ENCODE peak calls at places on chromosomes 5 and 9, in ten cellular contexts. A is heart right ventricle; V is AML-193; L is SJSA1; Z is HEK293T; D is astrocyte; J is HS-27A; X is CD4-positive, alpha-beta memory T cell; W is activated CD4-positive, alpha-beta T cell treated with anti-CD3 and anti-CD28 coated beads, Interleukin-2, amount 50 U/mL, for 1 hour; E is naive thymus-derived CD4-positive, alpha-beta T cell. U is an unnamed sample.

GRCh38 chr5:31194458-31194808 is 947 bp downstream of the CDH6 start:
- DNase-seq in A (no peak), V (no peak), L (no peak), Z (no peak), D (no peak), J (no peak), X (no peak), W (no peak), E (no peak), U (no peak)

GRCh38 chr5:97181856-97182545 is 1.0 kb downstream of the RIOK2 start:
- DNase-seq in A (no peak), V (no peak), L (no peak), Z (no peak), D (peak), J (no peak), X (no peak), W (no peak), E (no peak), U (no peak)

GRCh38 chr5:74945561-74946165 is 79.5 kb upstream of the FAM169A start:
- DNase-seq in A (no peak), V (no peak), L (no peak), Z (no peak), D (no peak), J (no peak), X (no peak), W (no peak), E (no peak), U (no peak)

GRCh38 chr5:60522299-60522915 is 177.6 kb downstream of the DEPDC1B start:
- DNase-seq in A (no peak), V (no peak), L (no peak), Z (no peak), D (peak), J (no peak), X (no peak), W (no peak), E (no peak), U (no peak)

GRCh38 chr9:105050296-105050695 is 122.3 kb upstream of the ABCA1 start:
- DNase-seq in A (no peak), V (no peak), L (no peak), Z (no peak), D (peak), J (no peak), X (no peak), W (no peak), E (no peak), U (no peak)

GRCh38 chr5:57225553-57225952 is 51.7 kb downstream of the GPBP1 start:
- DNase-seq in A (no peak), V (no peak), L (no peak), Z (no peak), D (no peak), J (no peak), X (no peak), W (no peak), E (no peak), U (no peak)

GRCh38 chr9:33778700-33779351 is 16.5 kb upstream of the PRSS3 start:
- DNase-seq in A (no peak), V (peak), L (no peak), Z (peak), D (peak), J (peak), X (peak), W (peak), E (peak), U (no peak)

GRCh38 chr5:137254695-137255094 is 244.4 kb downstream of the SPOCK1 start:
- DNase-seq in A (no peak), V (no peak), L (no peak), Z (no peak), D (no peak), J (no peak), X (no peak), W (no peak), E (no peak), U (no peak)

GRCh38 chr9:79001012-79001411 is 570.8 kb upstream of the TLE4 start:
- DNase-seq in A (no peak), V (no peak), L (no peak), Z (no peak), D (no peak), J (no peak), X (no peak), W (no peak), E (no peak), U (no peak)

GRCh38 chr9:36152741-36153438 is 16.3 kb upstream of the CCIN start:
- DNase-seq in A (no peak), V (no peak), L (no peak), Z (no peak), D (no peak), J (no peak), X (no peak), W (no peak), E (no peak), U (no peak)

GRCh38 chr5:76529464-76530344 is 93.5 kb downstream of the F2RL2 start:
- DNase-seq in A (no peak), V (no peak), L (no peak), Z (no peak), D (no peak), J (no peak), X (no peak), W (no peak), E (no peak), U (no peak)

GRCh38 chr5:23332650-23333251 is 174.7 kb upstream of the PRDM9 start:
- DNase-seq in A (no peak), V (no peak), L (no peak), Z (peak), D (no peak), J (no peak), X (no peak), W (no peak), E (no peak), U (no peak)

GRCh38 chr5:155530046-155530445 is 516.5 kb downstream of the KIF4B start:
- DNase-seq in A (no peak), V (no peak), L (no peak), Z (no peak), D (peak), J (no peak), X (no peak), W (no peak), E (no peak), U (peak)

GRCh38 chr9:114472765-114473446 is 32.4 kb downstream of the WHRN start:
- DNase-seq in A (no peak), V (no peak), L (no peak), Z (no peak), D (no peak), J (no peak), X (no peak), W (no peak), E (no peak), U (peak)

GRCh38 chr5:134257176-134257575 is 31.3 kb upstream of the PPP2CA start:
- DNase-seq in A (no peak), V (no peak), L (no peak), Z (no peak), D (no peak), J (no peak), X (no peak), W (no peak), E (no peak), U (no peak)

GRCh38 chr5:148255456-148255855 is 13.1 kb upstream of the SPINK13 start:
- DNase-seq in A (no peak), V (no peak), L (no peak), Z (no peak), D (no peak), J (no peak), X (no peak), W (no peak), E (no peak), U (no peak)

GRCh38 chr5:78747703-78748359 is 99.3 kb upstream of the LHFPL2 start:
- DNase-seq in A (no peak), V (no peak), L (peak), Z (no peak), D (peak), J (no peak), X (no peak), W (no peak), E (no peak), U (no peak)

GRCh38 chr5:158560170-158560569 is 539.5 kb downstream of the EBF1 start:
- DNase-seq in A (peak), V (peak), L (peak), Z (no peak), D (no peak), J (peak), X (no peak), W (no peak), E (no peak), U (no peak)

GRCh38 chr5:167633114-167633513 is 658.3 kb upstream of the WWC1 start:
- DNase-seq in A (no peak), V (no peak), L (no peak), Z (no peak), D (no peak), J (no peak), X (no peak), W (no peak), E (no peak), U (no peak)

GRCh38 chr5:14105717-14106435 is 37.3 kb upstream of the TRIO start:
- DNase-seq in A (no peak), V (no peak), L (peak), Z (no peak), D (peak), J (peak), X (no peak), W (no peak), E (no peak), U (peak)

GRCh38 chr5:59189482-59189881 is 606.6 kb downstream of the RAB3C start:
- DNase-seq in A (peak), V (no peak), L (no peak), Z (no peak), D (no peak), J (no peak), X (no peak), W (no peak), E (no peak), U (no peak)

GRCh38 chr5:59709346-59709821 is 184.1 kb downstream of the PDE4D start:
- DNase-seq in A (no peak), V (no peak), L (no peak), Z (peak), D (no peak), J (no peak), X (no peak), W (no peak), E (no peak), U (no peak)

GRCh38 chr9:93237535-93237934 is 53.6 kb downstream of the WNK2 start:
- DNase-seq in A (no peak), V (no peak), L (no peak), Z (no peak), D (no peak), J (no peak), X (no peak), W (no peak), E (no peak), U (no peak)

GRCh38 chr5:176180339-176180738 is 57.9 kb upstream of the SIMC1 start:
- DNase-seq in A (no peak), V (no peak), L (no peak), Z (no peak), D (no peak), J (no peak), X (no peak), W (no peak), E (no peak), U (no peak)

GRCh38 chr5:132227485-132228240 is at the start of gene P4HA2:
- DNase-seq in A (peak), V (no peak), L (peak), Z (peak), D (peak), J (no peak), X (peak), W (peak), E (no peak), U (no peak)

GRCh38 chr9:450561-450960 is 235.9 kb downstream of the DOCK8 start:
- DNase-seq in A (no peak), V (no peak), L (no peak), Z (no peak), D (peak), J (no peak), X (no peak), W (no peak), E (no peak), U (no peak)

GRCh38 chr5:127406326-127407121 is 110.9 kb upstream of the PRRC1 start:
- DNase-seq in A (no peak), V (no peak), L (no peak), Z (no peak), D (no peak), J (no peak), X (no peak), W (no peak), E (no peak), U (no peak)

GRCh38 chr9:1732670-1733069 is 282.5 kb upstream of the SMARCA2 start:
- DNase-seq in A (no peak), V (no peak), L (no peak), Z (no peak), D (no peak), J (no peak), X (no peak), W (no peak), E (no peak), U (no peak)

GRCh38 chr9:118529210-118529609 is 825.0 kb downstream of the TLR4 start:
- DNase-seq in A (no peak), V (no peak), L (no peak), Z (no peak), D (peak), J (peak), X (no peak), W (no peak), E (no peak), U (no peak)

GRCh38 chr5:178113841-178114324 is 551 bp downstream of the N4BP3 start:
- DNase-seq in A (no peak), V (no peak), L (peak), Z (no peak), D (no peak), J (no peak), X (no peak), W (no peak), E (no peak), U (no peak)

GRCh38 chr5:43602456-43602817 is 543 bp upstream of the NNT start:
- DNase-seq in A (no peak), V (no peak), L (peak), Z (peak), D (peak), J (peak), X (peak), W (peak), E (peak), U (no peak)

GRCh38 chr5:145937432-145938250 is 1.3 kb downstream of the SH3RF2 start:
- DNase-seq in A (no peak), V (no peak), L (peak), Z (no peak), D (peak), J (no peak), X (no peak), W (no peak), E (no peak), U (no peak)

GRCh38 chr9:19517202-19517942 is 108.6 kb downstream of the ACER2 start:
- DNase-seq in A (no peak), V (no peak), L (no peak), Z (peak), D (no peak), J (no peak), X (no peak), W (no peak), E (no peak), U (no peak)

GRCh38 chr9:94490465-94490864 is 64.4 kb upstream of the PCAT7 start:
- DNase-seq in A (no peak), V (no peak), L (no peak), Z (no peak), D (no peak), J (no peak), X (no peak), W (no peak), E (no peak), U (no peak)